ENCODE peak calls at places on chromosomes 5 and 9, in seven cellular contexts. I is cardiac fibroblast, W is BE2C, U is fibroblast of mammary gland, T is small intestine, Q is esophagus squamous epithelium, X is brain microvascular endothelial cell. P is an unnamed sample.

GRCh38 chr5:139872052-139872766 is 76.6 kb downstream of the PSD2 start:
- DNase-seq in Q (no peak), U (no peak), T (no peak), W (no peak), X (no peak), I (no peak), P (no peak)

GRCh38 chr5:135092476-135092875 is 58.4 kb upstream of the PITX1 start:
- DNase-seq in U (no peak), I (no peak), X (no peak), T (no peak), W (no peak), Q (no peak), P (no peak)

GRCh38 chr9:23543420-23543819 is 282.6 kb downstream of the ELAVL2 start:
- DNase-seq in U (no peak), X (no peak), I (no peak), T (no peak), Q (no peak), W (no peak), P (no peak)

GRCh38 chr9:134025606-134026541 is 593 bp downstream of the BRD3OS start:
- DNase-seq in X (peak; percentile 14), W (peak; percentile 59), I (peak; percentile 48), Q (peak; percentile 26), U (peak; percentile 33), T (no peak), P (peak; percentile 31)

GRCh38 chr5:119316116-119316515 is 39.7 kb upstream of the TNFAIP8 start:
- DNase-seq in T (no peak), X (no peak), I (no peak), W (no peak), Q (no peak), U (no peak), P (no peak)

GRCh38 chr5:157476699-157477408 is 16.8 kb downstream of the NIPAL4 start:
- DNase-seq in T (peak; percentile 75), X (peak; percentile 73), I (peak; percentile 81), Q (no peak), U (peak; percentile 73), W (peak; percentile 48), P (peak; percentile 63)

GRCh38 chr5:125612356-125613149 is 810.7 kb upstream of the GRAMD2B start:
- DNase-seq in Q (no peak), T (peak; percentile 3), W (peak; percentile 33), U (no peak), I (no peak), X (no peak), P (no peak)

GRCh38 chr9:34985311-34985899 is 4.1 kb upstream of the DNAJB5 start:
- DNase-seq in W (peak; percentile 68), U (peak; percentile 71), I (peak; percentile 77), T (peak; percentile 54), Q (no peak), X (no peak), P (peak; percentile 26)

GRCh38 chr5:137699291-137700281 is 36.3 kb downstream of the KLHL3 start:
- DNase-seq in W (no peak), T (no peak), Q (no peak), X (no peak), U (peak; percentile 9), I (peak; percentile 42), P (no peak)

GRCh38 chr5:34687269-34688011 is 31.3 kb downstream of the RAI14 start:
- DNase-seq in T (peak; percentile 62), I (peak; percentile 85), W (no peak), X (peak; percentile 90), Q (no peak), U (peak; percentile 77), P (no peak)

GRCh38 chr9:2742214-2742613 is 24.9 kb downstream of the KCNV2 start:
- DNase-seq in T (no peak), W (no peak), X (no peak), Q (no peak), I (peak; percentile 43), U (no peak), P (no peak)

GRCh38 chr5:43304520-43304919 is 8.7 kb downstream of the HMGCS1 start:
- DNase-seq in X (no peak), I (peak; percentile 49), Q (no peak), T (no peak), W (no peak), U (peak; percentile 58), P (peak; percentile 60)

GRCh38 chr5:14039063-14039462 is 94.6 kb upstream of the DNAH5 start:
- DNase-seq in U (peak; percentile 76), W (no peak), Q (no peak), T (no peak), I (peak; percentile 34), X (peak; percentile 55), P (no peak)

GRCh38 chr5:1292139-1292538 is 2.7 kb downstream of the TERT start:
- DNase-seq in U (no peak), W (no peak), Q (no peak), I (no peak), T (peak; percentile 23), X (no peak), P (no peak)

GRCh38 chr5:1293997-1294838 is 650 bp downstream of the TERT start:
- DNase-seq in I (no peak), T (no peak), U (no peak), W (no peak), Q (no peak), X (no peak), P (no peak)

GRCh38 chr5:1294839-1295649 is at the start of gene TERT:
- DNase-seq in U (no peak), W (peak; percentile 69), I (no peak), Q (no peak), T (peak; percentile 14), X (no peak), P (peak; percentile 73)

GRCh38 chr5:1292846-1293415 is 1.9 kb downstream of the TERT start:
- DNase-seq in I (no peak), W (no peak), T (no peak), U (no peak), X (no peak), Q (no peak), P (no peak)

DNA sequence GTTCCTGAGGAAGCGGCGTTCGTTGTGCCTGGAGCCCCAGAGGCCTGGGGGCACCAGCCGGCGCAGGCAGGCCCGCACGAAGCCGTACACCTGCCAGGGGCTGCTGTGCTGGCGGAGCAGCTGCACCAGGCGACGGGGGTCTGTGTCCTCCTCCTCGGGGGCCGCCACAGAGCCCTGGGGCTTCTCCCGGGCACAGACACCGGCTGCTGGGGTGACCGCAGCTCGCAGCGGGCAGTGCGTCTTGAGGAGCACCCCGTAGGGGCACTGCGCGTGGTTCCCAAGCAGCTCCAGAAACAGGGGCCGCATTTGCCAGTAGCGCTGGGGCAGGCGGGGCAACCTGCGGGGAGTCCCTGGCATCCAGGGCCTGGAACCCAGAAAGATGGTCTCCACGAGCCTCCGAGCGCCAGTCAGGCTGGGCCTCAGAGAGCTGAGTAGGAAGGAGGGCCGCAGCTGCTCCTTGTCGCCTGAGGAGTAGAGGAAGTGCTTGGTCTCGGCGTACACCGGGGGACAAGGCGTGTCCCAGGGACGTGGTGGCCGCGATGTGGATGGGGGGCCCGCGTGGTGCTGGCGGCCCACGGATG is 1.4 kb downstream of the TERT start:
- DNase-seq in Q (no peak), W (no peak), X (no peak), U (no peak), T (no peak), I (no peak), P (no peak)
- H3K4me3 ChIP-seq in Q (no peak overlapping the region), W (no peak overlapping the region), X (no peak overlapping the region), U (no peak overlapping the region), T (no peak overlapping the region), I (no peak overlapping the region), P (no peak overlapping the region)

GRCh38 chr9:137879566-137880150 is 2.1 kb downstream of the CACNA1B start:
- DNase-seq in T (no peak), Q (no peak), I (no peak), W (no peak), X (no peak), U (no peak), P (no peak)

GRCh38 chr9:137880160-137880975 is 2.8 kb downstream of the CACNA1B start:
- DNase-seq in X (no peak), U (no peak), I (no peak), W (no peak), Q (no peak), T (no peak), P (no peak)

GRCh38 chr9:137876781-137877386 is 698 bp upstream of the CACNA1B start:
- DNase-seq in U (no peak), X (no peak), I (no peak), W (no peak), T (no peak), Q (no peak), P (no peak)

GRCh38 chr9:137878957-137879555 is 1.5 kb downstream of the CACNA1B start:
- DNase-seq in W (no peak), Q (no peak), I (no peak), U (no peak), T (no peak), X (no peak), P (no peak)

GRCh38 chr9:137878146-137878941 is 762 bp downstream of the CACNA1B start:
- DNase-seq in I (peak; percentile 19), Q (no peak), W (no peak), X (peak; percentile 3), T (no peak), U (peak; percentile 5), P (peak; percentile 22)
- H3K4me3 ChIP-seq in I (no peak overlapping the region), Q (no peak overlapping the region), W (peak overlapping the region; percentile 38), X (peak overlapping the region; percentile 36), T (no peak overlapping the region), U (no peak overlapping the region), P (no peak overlapping the region)

GRCh38 chr5:127920936-127921335 is 162.6 kb upstream of the SLC12A2 start:
- DNase-seq in Q (no peak), U (no peak), W (no peak), T (no peak), X (no peak), I (no peak), P (no peak)
- H3K4me3 ChIP-seq in Q (no peak overlapping the region), U (no peak overlapping the region), W (no peak overlapping the region), T (no peak overlapping the region), X (no peak overlapping the region), I (no peak overlapping the region), P (no peak overlapping the region)

GRCh38 chr5:113249216-113249615 is 185.6 kb downstream of the TSSK1B start:
- DNase-seq in I (peak; percentile 87), X (peak; percentile 71), W (no peak), U (peak; percentile 71), T (no peak), Q (no peak), P (no peak)

GRCh38 chr5:113243349-113243664 is 191.5 kb downstream of the TSSK1B start:
- DNase-seq in Q (no peak), W (no peak), I (no peak), X (no peak), U (no peak), T (no peak), P (no peak)

GRCh38 chr5:113245427-113246052 is 189.2 kb downstream of the TSSK1B start:
- DNase-seq in T (no peak), Q (no peak), X (no peak), W (no peak), U (no peak), I (peak; percentile 34), P (no peak)

GRCh38 chr5:113244966-113245365 is 189.8 kb downstream of the TSSK1B start:
- DNase-seq in T (no peak), W (no peak), X (no peak), I (no peak), U (no peak), Q (no peak), P (no peak)

DNA sequence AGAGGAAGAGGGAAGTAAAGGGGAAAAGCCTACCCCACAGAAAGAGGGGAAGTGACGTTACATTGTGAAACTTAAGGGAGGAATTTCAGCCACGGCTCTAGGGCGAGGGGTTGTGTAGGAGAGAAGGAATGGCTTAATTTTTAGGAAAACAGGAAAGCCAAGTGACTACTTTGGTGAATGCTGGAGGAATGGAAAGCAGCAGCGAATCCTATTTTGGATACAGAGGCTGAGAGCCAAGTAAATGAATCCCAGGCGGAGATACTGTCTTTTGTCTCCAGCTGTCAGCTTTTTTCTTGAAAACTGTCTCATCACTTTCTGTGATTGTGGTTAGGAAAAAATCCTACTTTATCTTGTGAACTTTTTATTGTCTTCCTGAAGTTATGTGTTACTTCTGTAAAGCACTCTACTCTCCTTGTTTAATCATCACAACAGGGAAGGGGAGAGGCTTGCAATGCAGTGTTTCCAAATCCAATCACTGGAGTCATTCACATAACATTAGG is 188.4 kb downstream of the TSSK1B start:
- DNase-seq in I (peak; percentile 91), U (peak; percentile 78), W (no peak), X (peak; percentile 31), T (no peak), Q (no peak), P (no peak)
- H3K4me3 ChIP-seq in I (peak overlapping the region; percentile 30), U (peak overlapping the region; percentile 9), W (no peak overlapping the region), X (no peak overlapping the region), T (no peak overlapping the region), Q (no peak overlapping the region), P (no peak overlapping the region)